ENCODE peak calls at places on chromosomes 16 and 17, in four cellular contexts. W is A549, T is GM12878, C is K562. Y is an unnamed sample.

GRCh38 chr16:81175325-81175891 is 63.1 kb upstream of the BCO1 start:
- DNase-seq in T (no peak), W (peak), C (no peak), Y (no peak)

GRCh38 chr17:40314557-40314953 is 5.6 kb downstream of the RARA start:
- DNase-seq in W (peak), T (no peak), C (no peak), Y (peak)

GRCh38 chr16:84072014-84072413 is 29.4 kb upstream of the SLC38A8 start:
- DNase-seq in T (no peak), W (no peak), C (no peak), Y (no peak)

GRCh38 chr16:3726021-3726687 is 8.8 kb upstream of the TRAP1 start:
- DNase-seq in C (no peak), W (no peak), T (no peak), Y (no peak)

GRCh38 chr16:75552951-75553350 is 3.1 kb downstream of the TMEM231 start:
- DNase-seq in W (no peak), C (no peak), T (no peak), Y (no peak)

GRCh38 chr16:11087691-11088431 is 143.5 kb downstream of the CLEC16A start:
- DNase-seq in W (no peak), C (no peak), T (no peak), Y (no peak)

GRCh38 chr16:8631818-8632217 is 10.3 kb downstream of the METTL22 start:
- DNase-seq in W (no peak), T (no peak), C (no peak), Y (no peak)

GRCh38 chr17:1759529-1759928 is 2.3 kb upstream of the SERPINF1 start:
- DNase-seq in T (no peak), W (no peak), C (no peak), Y (no peak)

GRCh38 chr16:27498916-27499658 is 50.6 kb downstream of the GTF3C1 start:
- DNase-seq in T (no peak), C (no peak), W (no peak), Y (no peak)

GRCh38 chr17:72977768-72978417 is 114.6 kb downstream of the SLC39A11 start:
- DNase-seq in W (no peak), C (peak), T (no peak), Y (no peak)

GRCh38 chr17:43406676-43407645 is 8.2 kb downstream of the ARL4D start:
- DNase-seq in C (no peak), W (no peak), T (no peak), Y (no peak)

GRCh38 chr16:75064403-75065148 is 52.0 kb downstream of the LDHD start:
- DNase-seq in T (no peak), C (peak), W (no peak), Y (no peak)

GRCh38 chr16:79188115-79188779 is 412.3 kb downstream of the MAF start:
- DNase-seq in T (no peak), W (no peak), C (no peak), Y (no peak)

GRCh38 chr16:31367875-31368274 is 12.9 kb downstream of the ITGAX start:
- DNase-seq in C (no peak), T (no peak), W (no peak), Y (no peak)

GRCh38 chr17:42131232-42131631 is 8.6 kb downstream of the HSPB9 start:
- DNase-seq in C (no peak), T (no peak), W (no peak), Y (no peak)

GRCh38 chr17:17824780-17825614 is 11.8 kb downstream of the SREBF1 start:
- DNase-seq in T (no peak), W (no peak), C (peak), Y (no peak)

GRCh38 chr17:3659541-3660111 is 8.8 kb downstream of the TAX1BP3 start:
- DNase-seq in W (peak), T (no peak), C (no peak), Y (no peak)

GRCh38 chr16:87263418-87264052 is 53.7 kb downstream of the C16orf95 start:
- DNase-seq in W (no peak), T (no peak), C (no peak), Y (no peak)

GRCh38 chr17:80527016-80527645 is 17.5 kb upstream of the RPTOR start:
- DNase-seq in T (no peak), W (peak), C (no peak), Y (no peak)

GRCh38 chr17:57637668-57638010 is 107.5 kb downstream of the CCDC182 start:
- DNase-seq in C (no peak), W (no peak), T (no peak), Y (no peak)

GRCh38 chr17:75059369-75060345 is 12.6 kb downstream of the KCTD2 start:
- DNase-seq in W (no peak), T (no peak), C (peak), Y (peak)

GRCh38 chr16:78094166-78094565 is 5.3 kb upstream of the WWOX start:
- DNase-seq in W (no peak), T (no peak), C (no peak), Y (no peak)

GRCh38 chr17:4565209-4566141 is 5.1 kb upstream of the GGT6 start:
- DNase-seq in W (peak), C (peak), T (no peak), Y (peak)

GRCh38 chr17:68457168-68457538 is at the start of gene WIPI1:
- DNase-seq in W (no peak), C (no peak), T (no peak), Y (no peak)

GRCh38 chr17:66955821-66956220 is 8.7 kb upstream of the CACNG4 start:
- DNase-seq in T (no peak), W (no peak), C (no peak), Y (no peak)

GRCh38 chr16:60945225-60945624 is 1091.0 kb downstream of the CDH8 start:
- DNase-seq in T (no peak), C (peak), W (no peak), Y (no peak)

GRCh38 chr16:49844399-49844798 is 11.5 kb downstream of the ZNF423 start:
- DNase-seq in T (no peak), C (no peak), W (no peak), Y (no peak)

GRCh38 chr16:68800257-68800875 is 43.0 kb upstream of the TANGO6 start:
- DNase-seq in T (peak), W (peak), C (peak), Y (peak)

GRCh38 chr17:77346765-77347164 is 206.0 kb downstream of the SEC14L1 start:
- DNase-seq in C (no peak), T (no peak), W (no peak), Y (no peak)

GRCh38 chr17:65455972-65456343 is 105.5 kb downstream of the AXIN2 start:
- DNase-seq in C (no peak), T (no peak), W (no peak), Y (peak)

GRCh38 chr17:57486978-57487377 is 230.7 kb downstream of the MSI2 start:
- DNase-seq in W (no peak), C (no peak), T (no peak), Y (no peak)

GRCh38 chr16:26983426-26983825 is 83.3 kb upstream of the C16orf82 start:
- DNase-seq in T (no peak), C (no peak), W (no peak), Y (no peak)

GRCh38 chr17:72657467-72658317 is 434.8 kb downstream of the SLC39A11 start:
- DNase-seq in C (no peak), W (peak), T (no peak), Y (no peak)

DNA sequence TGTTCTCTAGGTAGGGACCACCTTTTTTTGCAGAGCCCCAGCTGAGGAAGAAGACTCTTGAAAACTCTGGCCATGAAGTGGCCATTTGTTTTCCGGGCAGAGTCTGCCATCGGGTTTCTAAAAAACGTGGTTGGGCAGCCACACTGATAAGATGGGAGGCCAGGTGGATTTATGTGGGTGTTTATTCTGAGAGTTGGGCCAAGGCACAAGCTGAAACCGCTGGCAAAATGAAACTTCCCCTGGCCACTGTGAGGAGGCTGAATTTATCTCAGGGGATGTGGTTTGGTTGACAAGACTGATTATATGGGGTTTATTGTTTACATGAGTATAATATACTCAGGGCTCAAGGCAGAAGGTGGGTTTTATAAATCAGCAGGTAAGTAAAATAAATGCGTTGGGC is 421.8 kb downstream of the UTP18 start:
- DNase-seq in W (no peak), T (no peak), C (no peak), Y (no peak)
- TF ChIP-seq SMC3 in W (no peak), T (no peak), C (no peak), Y (no peak)

DNA sequence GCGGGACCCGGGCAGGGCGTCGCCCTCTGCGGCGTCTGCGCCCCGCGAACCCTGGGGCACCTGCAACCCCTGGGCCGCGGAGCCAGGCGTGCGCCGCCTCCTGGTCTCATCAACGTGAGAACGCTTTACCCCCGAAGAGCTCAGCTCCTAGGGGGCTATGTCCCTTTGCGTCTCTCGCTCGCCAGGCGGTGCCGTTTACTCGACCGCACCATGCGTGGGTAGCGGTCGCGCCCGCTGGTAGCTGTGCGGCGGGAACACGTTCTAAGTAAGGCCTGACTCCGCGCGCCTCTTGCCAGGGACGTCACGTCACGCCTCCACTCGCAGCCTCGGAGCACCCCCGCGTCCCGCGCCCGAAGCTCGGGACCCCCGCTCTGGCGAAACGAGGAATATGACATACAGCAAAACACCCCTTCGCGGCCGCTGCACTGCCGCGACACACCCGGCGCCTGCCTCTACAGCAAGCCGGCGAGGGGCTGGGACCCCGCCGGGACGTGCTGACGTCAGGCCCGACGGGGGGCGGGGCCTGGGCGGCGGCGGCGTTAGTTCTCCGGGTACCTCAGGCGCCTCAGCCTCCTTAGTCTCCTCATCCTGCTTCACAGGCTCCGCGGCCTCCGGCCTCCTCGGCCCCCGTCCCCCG is at the start of gene RAB11FIP3:
- DNase-seq in C (peak), W (peak), T (peak), Y (peak)
- TF ChIP-seq EP300 in C (no peak), W (no peak), T (no peak), Y (no peak)

GRCh38 chr16:694187-694862 is 4.1 kb upstream of the WDR24 start:
- DNase-seq in W (no peak), C (peak), T (no peak), Y (no peak)

GRCh38 chr16:693766-694165 is 3.6 kb upstream of the WDR24 start:
- DNase-seq in T (no peak), W (no peak), C (no peak), Y (no peak)

GRCh38 chr16:694863-695354 is 4.7 kb upstream of the WDR24 start:
- DNase-seq in T (no peak), W (no peak), C (no peak), Y (no peak)

GRCh38 chr16:693364-693763 is 3.2 kb upstream of the WDR24 start:
- DNase-seq in C (no peak), T (no peak), W (no peak), Y (no peak)

GRCh38 chr16:695355-696089 is 5.3 kb upstream of the WDR24 start:
- DNase-seq in W (no peak), T (no peak), C (peak), Y (no peak)
- TF ChIP-seq SMC3 in W (no peak), T (no peak), C (no peak), Y (no peak)

DNA sequence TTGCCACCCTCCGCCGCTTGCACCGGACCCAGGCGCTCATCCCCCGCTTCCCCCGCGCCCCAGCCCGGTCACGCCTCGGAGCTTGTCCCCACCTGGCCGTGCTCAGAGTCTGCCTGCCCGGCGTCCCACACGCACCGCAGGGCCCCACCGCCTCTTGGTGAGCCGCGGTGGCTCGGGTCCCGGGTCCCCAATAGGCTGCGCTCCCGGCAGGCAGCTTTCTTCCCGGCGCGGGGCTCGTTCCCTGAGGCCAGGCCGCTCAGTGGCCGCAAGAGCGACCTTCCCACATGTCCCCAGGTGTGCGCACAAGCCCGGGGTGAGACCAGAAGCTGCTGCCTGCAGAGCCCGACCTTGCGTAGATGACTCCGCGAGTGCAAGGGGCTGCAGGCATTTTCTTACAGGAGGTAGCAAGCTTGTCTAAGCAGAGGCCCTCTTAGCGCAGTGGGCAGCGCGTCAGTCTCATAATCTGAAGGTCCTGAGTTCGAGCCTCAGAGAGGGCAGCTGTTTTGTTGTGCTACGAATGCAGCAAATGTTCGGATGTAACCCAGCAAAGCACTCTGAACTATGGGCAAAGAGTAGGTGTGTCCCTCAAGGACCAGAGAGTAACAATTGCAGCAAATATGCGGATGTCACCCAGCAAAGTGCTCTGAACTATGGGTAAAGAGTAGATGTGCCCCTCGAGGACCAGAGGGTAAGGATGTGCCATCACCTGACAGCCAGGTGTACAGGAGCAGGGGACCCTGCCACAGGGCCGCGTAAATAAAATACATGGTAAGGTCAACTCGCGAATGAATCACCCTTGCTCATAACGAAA is 15.6 kb downstream of the TLE7 start:
- DNase-seq in T (peak), C (peak), W (peak), Y (peak)
- TF ChIP-seq EP300 in T (peak), C (no peak), W (no peak), Y (no peak)

DNA sequence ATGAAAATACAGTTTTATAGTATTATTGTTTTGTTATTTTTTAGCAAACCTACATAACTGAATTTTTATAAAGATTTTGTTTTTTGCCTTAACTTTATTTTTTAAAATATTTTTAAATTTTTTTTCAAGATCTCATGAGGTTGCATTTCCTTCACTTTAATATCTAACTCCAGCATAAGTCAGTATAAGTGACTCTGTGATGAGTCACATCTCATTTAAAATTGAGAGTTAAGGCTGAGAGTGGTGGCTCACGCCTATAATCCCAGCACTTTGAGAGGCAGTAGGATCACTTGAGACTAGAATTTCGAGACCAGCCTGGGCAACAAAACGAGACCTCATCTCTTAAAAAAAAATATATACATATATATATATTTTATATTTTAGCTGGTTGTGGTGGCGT is 44.0 kb downstream of the NLK start:
- DNase-seq in W (no peak), C (no peak), T (no peak), Y (no peak)
- TF ChIP-seq SMC3 in W (no peak), C (no peak), T (no peak), Y (no peak)

GRCh38 chr17:38798614-38799500 is 499 bp downstream of the PIP4K2B start:
- DNase-seq in T (no peak), C (peak), W (peak), Y (peak)
- TF ChIP-seq EP300 in T (no peak), C (no peak), W (no peak), Y (no peak)

GRCh38 chr17:50667259-50668024 is 32.8 kb downstream of the ABCC3 start:
- DNase-seq in T (no peak), W (no peak), C (no peak), Y (no peak)
- TF ChIP-seq SMC3 in T (no peak), W (no peak), C (no peak), Y (no peak)